ENCODE peak calls at places on chromosomes 13 and 19, in eight cellular contexts. U is nephron progenitor cell, M is BE2C, E is fibroblast of the aortic adventitia, N is cardiac fibroblast, X is epithelial cell of proximal tubule, T is mucosa of descending colon, I is PC-3. L is an unnamed sample.

GRCh38 chr19:34228762-34229161 is 25.6 kb upstream of the GARRE1 start:
- DNase-seq in M (no peak), X (no peak), E (no peak), T (no peak), U (no peak), I (no peak), N (no peak), L (no peak)

GRCh38 chr19:15448778-15449619 is 757 bp downstream of the WIZ start:
- DNase-seq in T (no peak), X (no peak), M (no peak), U (peak; percentile 30), N (no peak), I (no peak), E (peak; percentile 21), L (no peak)

GRCh38 chr19:37303591-37304171 is 67.2 kb upstream of the ZNF527 start:
- DNase-seq in M (peak; percentile 36), T (no peak), N (no peak), X (no peak), U (no peak), I (no peak), E (no peak), L (no peak)

GRCh38 chr19:501646-502045 is 5.4 kb downstream of the MADCAM1 start:
- DNase-seq in E (no peak), I (no peak), U (no peak), T (no peak), M (no peak), X (no peak), N (no peak), L (no peak)

GRCh38 chr13:65943024-65943423 is 1287.1 kb downstream of the PCDH9 start:
- DNase-seq in N (peak; percentile 71), T (no peak), X (no peak), I (peak; percentile 16), M (no peak), E (peak; percentile 83), U (no peak), L (peak; percentile 8)

GRCh38 chr19:14941189-14941588 is at the start of gene OR7C2:
- DNase-seq in T (no peak), U (no peak), M (no peak), N (no peak), I (no peak), E (no peak), X (no peak), L (no peak)

GRCh38 chr19:29379257-29379986 is 146.4 kb upstream of the VSTM2B start:
- DNase-seq in T (no peak), E (no peak), X (no peak), M (no peak), U (no peak), I (no peak), N (no peak), L (no peak)

GRCh38 chr13:48562296-48563066 is 29.6 kb upstream of the RCBTB2 start:
- DNase-seq in M (no peak), I (peak; percentile 55), N (no peak), T (no peak), E (no peak), U (no peak), X (no peak), L (no peak)

GRCh38 chr19:29483641-29483920 is 42.2 kb upstream of the VSTM2B start:
- DNase-seq in T (no peak), M (no peak), E (no peak), I (no peak), U (no peak), X (no peak), N (no peak), L (no peak)

GRCh38 chr19:2054763-2055162 is 3.7 kb upstream of the MKNK2 start:
- DNase-seq in X (no peak), I (no peak), E (no peak), N (no peak), M (no peak), T (peak; percentile 83), U (no peak), L (no peak)

GRCh38 chr13:27131202-27131623 is 40.4 kb downstream of the USP12 start:
- DNase-seq in E (peak; percentile 33), M (no peak), I (peak; percentile 87), T (no peak), X (peak; percentile 73), U (no peak), N (peak; percentile 61), L (no peak)

DNA sequence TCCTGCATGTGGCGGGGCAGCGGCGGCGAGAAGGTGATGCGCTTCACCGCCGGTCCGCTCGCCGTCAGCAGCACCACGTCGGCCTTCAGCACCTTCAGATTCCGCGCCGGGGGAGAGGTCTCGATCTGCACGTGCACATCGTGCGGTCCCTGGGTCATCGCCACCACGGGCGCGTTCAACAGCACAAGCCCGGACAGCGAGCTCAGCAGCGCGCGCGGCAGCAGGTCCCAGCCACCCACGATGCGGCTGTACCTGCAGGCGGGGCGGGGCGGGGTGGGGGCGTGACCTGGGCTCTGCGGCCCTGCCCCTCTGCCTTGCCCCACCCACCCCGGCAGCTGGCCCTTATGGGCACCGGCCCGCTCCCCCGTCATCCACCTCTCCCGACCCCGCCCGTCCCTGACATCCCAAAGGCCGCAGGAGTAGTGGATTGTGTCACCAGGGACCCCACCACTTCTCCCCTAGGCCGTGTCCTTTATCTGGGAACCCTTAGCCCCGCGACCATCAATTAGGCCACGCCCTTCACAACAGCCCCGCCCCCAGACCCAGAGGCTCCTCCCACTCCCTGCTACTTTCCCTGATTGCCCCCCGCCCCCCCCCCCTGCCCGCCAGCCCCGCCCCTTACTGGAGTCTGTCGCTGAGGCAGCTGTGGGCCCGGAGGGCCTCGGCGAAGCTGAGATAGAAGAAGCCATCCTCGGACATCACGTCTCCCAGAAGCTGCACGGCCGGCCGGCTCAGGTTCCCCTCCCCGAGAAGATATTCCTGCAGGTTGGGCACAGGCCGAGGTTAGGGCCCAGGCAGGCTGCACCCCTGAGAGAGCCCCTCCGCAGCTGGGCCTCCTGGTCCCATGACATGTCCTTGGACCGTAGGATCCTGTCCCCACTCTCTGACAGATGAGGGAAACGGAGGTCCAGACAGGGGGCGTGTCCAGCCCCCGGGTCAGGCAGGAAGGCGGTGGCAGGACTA is 6.1 kb downstream of the IL4I1 start:
- DNase-seq in X (no peak), E (no peak), N (no peak), I (no peak), M (peak; percentile 82), U (peak; percentile 85), T (peak; percentile 78), L (no peak)
- TF ChIP-seq CTCF in X (peak; percentile 25), E (no peak), N (no peak), I (no peak), M (peak; percentile 11), U (peak; percentile 24), T (no peak), L (no peak)

GRCh38 chr13:79482271-79482970 is 1.5 kb downstream of the NDFIP2 start:
- DNase-seq in X (no peak), I (peak; percentile 18), T (no peak), M (no peak), U (no peak), N (no peak), E (peak; percentile 57), L (no peak)

GRCh38 chr13:79481685-79482052 is 714 bp downstream of the NDFIP2 start:
- DNase-seq in U (no peak), T (no peak), M (no peak), X (no peak), I (peak; percentile 21), N (no peak), E (no peak), L (no peak)

GRCh38 chr13:79483302-79483701 is 2.3 kb downstream of the NDFIP2 start:
- DNase-seq in X (no peak), U (no peak), N (peak; percentile 27), I (peak; percentile 55), T (no peak), E (peak; percentile 76), M (no peak), L (peak; percentile 50)

GRCh38 chr13:79477968-79478367 is 3.0 kb upstream of the NDFIP2 start:
- DNase-seq in X (no peak), N (no peak), M (no peak), T (no peak), E (no peak), I (no peak), U (no peak), L (no peak)

DNA sequence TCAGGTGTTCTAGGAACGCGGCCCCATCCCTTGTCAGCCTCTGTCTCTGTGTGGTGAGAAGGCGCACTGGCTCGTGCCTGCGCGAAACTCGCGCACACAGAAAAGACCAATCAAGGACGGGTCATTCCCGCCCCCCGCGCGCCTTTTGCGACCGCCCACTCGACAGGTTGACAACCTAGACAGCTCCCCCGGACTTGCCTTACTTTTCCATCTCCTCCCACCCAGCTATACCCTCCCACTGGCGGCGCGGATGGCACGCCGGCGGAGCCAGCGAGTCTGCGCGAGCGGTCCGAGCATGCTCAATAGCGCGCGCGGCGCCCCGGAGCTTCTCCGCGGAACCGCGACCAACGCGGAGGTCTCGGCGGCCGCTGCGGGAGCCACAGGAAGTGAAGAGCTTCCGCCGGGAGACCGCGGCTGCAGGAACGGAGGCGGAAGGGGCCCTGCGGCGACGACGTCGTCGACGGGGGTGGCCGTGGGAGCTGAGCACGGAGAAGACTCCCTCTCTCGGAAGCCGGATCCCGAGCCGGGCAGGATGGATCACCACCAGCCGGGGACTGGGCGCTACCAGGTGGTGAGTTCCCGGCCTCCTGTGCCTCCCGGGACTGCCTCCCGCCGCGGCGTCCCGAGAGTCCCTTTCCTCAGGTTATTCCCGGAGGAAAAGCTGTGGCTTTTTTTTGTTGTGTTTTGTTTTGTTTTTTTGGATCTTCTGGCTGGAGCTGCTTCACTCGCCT is at the start of gene NDFIP2:
- DNase-seq in X (no peak), M (peak; percentile 93), I (peak; percentile 87), T (peak; percentile 96), E (peak; percentile 76), U (peak; percentile 95), N (peak; percentile 79), L (peak; percentile 55)
- TF ChIP-seq CTCF in X (no peak), M (no peak), I (no peak), T (peak; percentile 3), E (no peak), U (no peak), N (no peak), L (no peak)

GRCh38 chr13:33312150-33312908 is 26.8 kb upstream of the STARD13 start:
- DNase-seq in T (no peak), N (peak; percentile 42), U (no peak), M (no peak), X (no peak), I (no peak), E (peak; percentile 48), L (peak; percentile 8)
- TF ChIP-seq CTCF in T (no peak), N (peak; percentile 17), U (no peak), M (peak; percentile 32), X (peak; percentile 62), I (peak; percentile 30), E (peak; percentile 33), L (no peak)

GRCh38 chr19:7743425-7743841 is 3.9 kb downstream of the CD209 start:
- DNase-seq in E (no peak), T (no peak), I (no peak), N (no peak), X (no peak), M (no peak), U (no peak), L (no peak)

GRCh38 chr19:7742575-7742974 is 4.8 kb downstream of the CD209 start:
- DNase-seq in X (no peak), E (no peak), I (no peak), M (no peak), U (no peak), N (no peak), T (no peak), L (no peak)

GRCh38 chr19:7744199-7744786 is 3.0 kb downstream of the CD209 start:
- DNase-seq in T (no peak), U (no peak), I (no peak), M (no peak), E (no peak), X (no peak), N (no peak), L (no peak)

GRCh38 chr19:7742991-7743390 is 4.3 kb downstream of the CD209 start:
- DNase-seq in M (no peak), N (no peak), U (no peak), T (no peak), I (no peak), X (no peak), E (no peak), L (no peak)

GRCh38 chr19:7744871-7745270 is 2.5 kb downstream of the CD209 start:
- DNase-seq in M (no peak), I (no peak), N (no peak), T (no peak), E (no peak), X (no peak), U (no peak), L (no peak)
- TF ChIP-seq CTCF in M (no peak), I (no peak), N (no peak), T (no peak), E (no peak), X (no peak), U (no peak), L (no peak)